ENCODE peak calls at places on chromosomes 3 and 15, in four cellular contexts. O is A549, U is NB4, I is IMR-90. B is an unnamed sample.

GRCh38 chr3:102125994-102126368 is 276.7 kb downstream of the NFKBIZ start:
- DNase-seq in O (no peak), U (no peak), I (no peak), B (no peak)

GRCh38 chr3:124033360-124034015 is 41.6 kb upstream of the ROPN1 start:
- DNase-seq in O (peak; percentile 18), U (no peak), I (no peak), B (peak; percentile 21)

GRCh38 chr3:72345237-72345878 is 502.9 kb downstream of the SHQ1 start:
- DNase-seq in O (no peak), U (peak; percentile 29), I (no peak), B (no peak)

GRCh38 chr3:10374311-10374710 is 53.4 kb upstream of the SEC13 start:
- DNase-seq in O (no peak), U (no peak), I (no peak), B (no peak)

GRCh38 chr15:48936666-48937065 is 27.1 kb downstream of the SHC4 start:
- DNase-seq in O (no peak), U (no peak), I (peak; percentile 87), B (no peak)

GRCh38 chr3:36631549-36631948 is 132.8 kb downstream of the DCLK3 start:
- DNase-seq in O (no peak), U (no peak), I (no peak), B (no peak)

GRCh38 chr15:84653910-84654688 is at the start of gene WDR73:
- DNase-seq in O (peak; percentile 91), U (peak; percentile 97), I (peak; percentile 92), B (peak; percentile 72)

GRCh38 chr15:100705841-100706240 is 103.5 kb downstream of the ASB7 start:
- DNase-seq in O (no peak), U (no peak), I (no peak), B (no peak)

GRCh38 chr15:66655511-66655910 is 46.5 kb upstream of the SMAD6 start:
- DNase-seq in O (no peak), U (no peak), I (no peak), B (no peak)

GRCh38 chr3:56467801-56468183 is 475 bp downstream of the ERC2 start:
- DNase-seq in O (no peak), U (no peak), I (no peak), B (no peak)

GRCh38 chr15:71691700-71692417 is 118.5 kb upstream of the NR2E3 start:
- DNase-seq in O (no peak), U (no peak), I (peak; percentile 95), B (no peak)

GRCh38 chr3:190076601-190077444 is 43.9 kb downstream of the P3H2 start:
- DNase-seq in O (peak; percentile 61), U (no peak), I (peak; percentile 99), B (peak; percentile 47)

GRCh38 chr3:124258057-124258500 is 266.2 kb upstream of the ROPN1 start:
- DNase-seq in O (no peak), U (no peak), I (peak; percentile 68), B (no peak)

GRCh38 chr15:65887565-65887964 is 18.3 kb downstream of the RAB11A start:
- DNase-seq in O (no peak), U (no peak), I (no peak), B (no peak)

GRCh38 chr3:156987946-156988345 is 161.8 kb downstream of the LEKR1 start:
- DNase-seq in O (no peak), U (no peak), I (no peak), B (no peak)

GRCh38 chr3:152359385-152360248 is 90.9 kb downstream of the MBNL1 start:
- DNase-seq in O (no peak), U (no peak), I (no peak), B (no peak)

GRCh38 chr3:187640823-187641135 is 29.4 kb downstream of the SST start:
- DNase-seq in O (no peak), U (no peak), I (no peak), B (no peak)

GRCh38 chr3:108103971-108104797 is 13.4 kb upstream of the CD47 start:
- DNase-seq in O (no peak), U (no peak), I (peak; percentile 52), B (no peak)

GRCh38 chr3:170301404-170301803 is 56.1 kb upstream of the SKIL start:
- DNase-seq in O (no peak), U (peak; percentile 62), I (peak; percentile 32), B (no peak)

GRCh38 chr3:44065311-44065710 is 176.4 kb upstream of the TOPAZ1 start:
- DNase-seq in O (no peak), U (no peak), I (no peak), B (peak; percentile 70)

GRCh38 chr15:45093013-45093412 is 21.0 kb downstream of the DUOX2 start:
- DNase-seq in O (no peak), U (no peak), I (no peak), B (no peak)

GRCh38 chr15:51286816-51287215 is 51.6 kb downstream of the CYP19A1 start:
- DNase-seq in O (no peak), U (no peak), I (no peak), B (no peak)

GRCh38 chr3:75332784-75333183 is 331.3 kb upstream of the FRG2C start:
- DNase-seq in O (no peak), U (no peak), I (peak; percentile 78), B (no peak)

GRCh38 chr15:62749036-62749435 is 293.5 kb upstream of the TPM1 start:
- DNase-seq in O (no peak), U (no peak), I (no peak), B (no peak)

GRCh38 chr3:31461441-31461840 is 71.3 kb upstream of the STT3B start:
- DNase-seq in O (no peak), U (no peak), I (no peak), B (no peak)

GRCh38 chr15:73150831-73151230 is 98.6 kb downstream of the NEO1 start:
- DNase-seq in O (no peak), U (no peak), I (no peak), B (no peak)

GRCh38 chr3:51510996-51511395 is 11.2 kb upstream of the DCAF1 start:
- DNase-seq in O (no peak), U (no peak), I (no peak), B (no peak)

GRCh38 chr3:38120690-38121450 is 16.1 kb downstream of the ACAA1 start:
- DNase-seq in O (no peak), U (no peak), I (no peak), B (no peak)

GRCh38 chr3:171712168-171712938 is 97.9 kb downstream of the PLD1 start:
- DNase-seq in O (peak; percentile 7), U (no peak), I (peak; percentile 88), B (no peak)

GRCh38 chr3:123412811-123413588 is 35.9 kb downstream of the ADCY5 start:
- DNase-seq in O (no peak), U (no peak), I (no peak), B (no peak)

GRCh38 chr3:136263251-136263650 is 13.1 kb downstream of the PCCB start:
- DNase-seq in O (no peak), U (no peak), I (no peak), B (no peak)

GRCh38 chr3:37216597-37217097 is 42.3 kb upstream of the LRRFIP2 start:
- DNase-seq in O (no peak), U (no peak), I (no peak), B (no peak)

GRCh38 chr3:41304603-41305002 is 105.3 kb downstream of the CTNNB1 start:
- DNase-seq in O (no peak), U (no peak), I (peak; percentile 15), B (no peak)

GRCh38 chr3:183826854-183827253 is 1.5 kb upstream of the MAP6D1 start:
- DNase-seq in O (no peak), U (no peak), I (no peak), B (no peak)

GRCh38 chr3:106731230-106731629 is 646.0 kb upstream of the CCDC54 start:
- DNase-seq in O (no peak), U (no peak), I (no peak), B (no peak)

GRCh38 chr3:120678331-120678845 is 3.7 kb downstream of the HGD start:
- DNase-seq in O (peak; percentile 74), U (peak; percentile 91), I (peak; percentile 65), B (no peak)

GRCh38 chr15:55799287-55800212 is 56.6 kb upstream of the PRTG start:
- DNase-seq in O (peak; percentile 59), U (peak; percentile 47), I (peak; percentile 52), B (peak; percentile 19)

GRCh38 chr3:20012164-20012563 is at the start of gene PP2D1:
- DNase-seq in O (no peak), U (no peak), I (no peak), B (no peak)

GRCh38 chr15:75758071-75758872 is 45.6 kb upstream of the CSPG4 start:
- DNase-seq in O (peak; percentile 98), U (peak; percentile 89), I (peak; percentile 79), B (peak; percentile 46)
- TF ChIP-seq POLR2A in O (peak; percentile 71), U (peak; percentile 78), I (no peak), B (peak; percentile 60)

DNA sequence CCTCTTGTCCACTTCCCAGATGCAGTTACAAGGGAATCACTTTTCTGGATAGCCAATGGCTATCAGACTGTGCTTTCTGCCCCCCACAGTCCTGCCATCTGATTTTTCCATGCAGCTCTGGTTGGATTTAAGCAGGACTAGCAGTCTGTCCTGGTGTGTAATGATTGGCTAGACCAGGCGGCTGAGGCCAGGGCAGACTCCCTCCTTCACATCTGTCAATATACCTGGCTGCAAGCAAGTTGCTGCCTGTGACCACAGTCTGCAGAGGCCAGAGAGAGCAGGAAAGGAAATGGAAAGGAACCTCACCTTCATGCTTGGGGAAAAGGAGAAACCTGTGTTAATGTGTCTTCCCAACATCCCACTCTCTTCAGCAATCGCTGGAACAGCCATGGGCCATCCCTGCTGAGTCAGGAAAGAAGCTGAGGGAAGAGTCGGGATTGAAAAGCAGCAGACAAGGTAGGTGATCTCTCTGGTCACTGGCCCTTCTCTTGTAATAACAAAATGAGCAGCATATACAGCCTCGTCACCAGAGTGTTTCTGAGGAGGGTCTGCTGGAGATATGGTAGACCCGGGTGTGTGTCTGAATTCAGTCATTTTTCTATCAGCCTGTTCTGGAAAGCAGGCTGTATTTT is 126.7 kb upstream of the PHLDB2 start:
- DNase-seq in O (no peak), U (no peak), I (no peak), B (no peak)
- TF ChIP-seq POLR2A in O (no peak), U (no peak), I (no peak), B (no peak)

DNA sequence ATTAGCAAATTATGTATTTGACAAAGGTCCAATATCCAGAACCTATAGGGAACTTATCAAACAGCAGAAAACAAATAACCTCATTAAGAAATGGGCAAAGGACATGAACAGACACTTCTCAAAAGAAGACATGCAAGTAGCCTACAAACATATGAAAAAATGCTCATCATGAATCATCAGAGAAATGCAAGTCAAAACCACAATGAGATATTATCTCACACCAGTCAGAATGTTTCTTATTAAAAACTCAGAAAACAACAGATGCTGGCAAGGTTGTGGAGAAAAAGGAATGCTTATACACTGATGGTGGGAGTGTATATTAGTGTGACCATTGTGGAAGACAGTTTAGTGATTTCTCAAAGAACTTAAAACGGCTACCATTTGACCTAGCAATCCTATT is 116.1 kb upstream of the CRBN start:
- DNase-seq in O (no peak), U (no peak), I (no peak), B (no peak)
- TF ChIP-seq POLR2A in O (no peak), U (no peak), I (no peak), B (no peak)

GRCh38 chr3:7721869-7722268 is 779.8 kb upstream of the LMCD1 start:
- DNase-seq in O (no peak), U (no peak), I (no peak), B (no peak)

DNA sequence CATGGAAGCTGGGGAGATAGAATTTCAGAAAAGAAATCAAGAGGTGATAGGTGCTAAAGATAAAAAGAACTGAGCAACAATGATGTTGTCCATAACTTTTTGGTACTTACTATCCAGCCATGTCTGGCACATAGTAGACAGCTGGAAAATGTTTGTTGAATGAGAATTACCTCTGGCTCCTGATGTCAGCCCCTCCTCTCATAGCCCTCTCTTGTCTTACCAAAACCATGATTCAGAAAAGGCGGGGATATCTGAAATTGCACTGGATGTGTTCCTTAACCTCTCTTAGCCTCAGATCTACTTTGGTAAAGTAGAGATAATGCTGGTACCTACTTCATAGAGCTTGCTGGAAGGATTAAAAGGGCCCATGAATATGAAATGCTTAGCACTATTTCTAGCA is 781.0 kb upstream of the LMCD1 start:
- DNase-seq in O (no peak), U (no peak), I (no peak), B (no peak)
- TF ChIP-seq POLR2A in O (no peak), U (no peak), I (no peak), B (no peak)

B was measured in H54.